ENCODE peak calls at places on chromosomes 4 and X, in nine cellular contexts. W is cardiac fibroblast, G is substantia nigra, J is esophagus muscularis mucosa, K is NCI-H510A, L is putamen, Z is NCI-H2029 treated with DMSO at 0.1 percent for 48 hours, C is right lobe of liver, X is NCI-H187 treated with DMSO at 0.1 percent for 48 hours. B is an unnamed sample.

GRCh38 chr4:72709475-72709874 is 140.5 kb upstream of the ADAMTS3 start:
- DNase-seq in W (no peak), G (no peak), J (no peak), K (no peak), L (no peak), Z (no peak), C (no peak), X (no peak), B (no peak)

GRCh38 chr4:173448919-173449641 is 50.2 kb upstream of the SCRG1 start:
- DNase-seq in W (no peak), G (no peak), J (no peak), K (peak; percentile 1), L (peak; percentile 13), Z (peak; percentile 65), C (no peak), X (peak; percentile 67), B (no peak)

GRCh38 chr4:55253911-55254593 is 92.0 kb upstream of the SRD5A3 start:
- DNase-seq in W (no peak), G (no peak), J (no peak), K (no peak), L (no peak), Z (no peak), C (no peak), X (no peak), B (no peak)

GRCh38 chr4:52202251-52202779 is 151.2 kb downstream of the SPATA18 start:
- DNase-seq in W (no peak), G (no peak), J (no peak), K (no peak), L (no peak), Z (no peak), C (no peak), X (no peak), B (no peak)

GRCh38 chrX:44382871-44383270 is 39.4 kb upstream of the EFHC2 start:
- DNase-seq in W (no peak), G (no peak), J (no peak), K (no peak), L (no peak), Z (no peak), C (no peak), X (no peak), B (no peak)

GRCh38 chrX:120213438-120214265 is 37.0 kb upstream of the ZBTB33 start:
- DNase-seq in W (peak; percentile 67), G (peak; percentile 19), J (no peak), K (peak; percentile 20), L (peak; percentile 17), Z (peak; percentile 28), C (no peak), X (peak; percentile 0), B (peak; percentile 43)

GRCh38 chrX:72142094-72142843 is 10.6 kb upstream of the RTL5 start:
- DNase-seq in W (no peak), G (no peak), J (no peak), K (peak; percentile 84), L (no peak), Z (peak; percentile 3), C (no peak), X (peak; percentile 91), B (peak; percentile 11)

GRCh38 chr4:48748949-48749596 is 31.0 kb downstream of the FRYL start:
- DNase-seq in W (peak; percentile 71), G (no peak), J (no peak), K (no peak), L (no peak), Z (no peak), C (no peak), X (no peak), B (no peak)

GRCh38 chr4:73408181-73408867 is 4.2 kb downstream of the ALB start:
- DNase-seq in W (no peak), G (no peak), J (no peak), K (no peak), L (no peak), Z (no peak), C (no peak), X (no peak), B (no peak)

GRCh38 chr4:135411251-135411650 is 1209.7 kb upstream of the PABPC4L start:
- DNase-seq in W (no peak), G (no peak), J (no peak), K (no peak), L (no peak), Z (no peak), C (no peak), X (no peak), B (peak; percentile 2)

GRCh38 chr4:3481113-3481531 is 18.0 kb downstream of the DOK7 start:
- DNase-seq in W (no peak), G (no peak), J (no peak), K (no peak), L (no peak), Z (no peak), C (no peak), X (peak; percentile 58), B (peak; percentile 55)

GRCh38 chr4:163048447-163048846 is 118.2 kb downstream of the NAF1 start:
- DNase-seq in W (peak; percentile 52), G (no peak), J (no peak), K (no peak), L (no peak), Z (no peak), C (peak; percentile 25), X (no peak), B (peak; percentile 21)

GRCh38 chr4:184262901-184263300 is 45.2 kb upstream of the ENPP6 start:
- DNase-seq in W (peak; percentile 52), G (no peak), J (peak; percentile 45), K (no peak), L (no peak), Z (no peak), C (no peak), X (no peak), B (peak; percentile 43)

GRCh38 chr4:108172231-108172779 is 3.6 kb upstream of the LEF1 start:
- DNase-seq in W (peak; percentile 3), G (no peak), J (no peak), K (no peak), L (no peak), Z (no peak), C (peak; percentile 18), X (no peak), B (peak; percentile 25)

GRCh38 chr4:73133784-73134183 is 64.3 kb upstream of the COX18 start:
- DNase-seq in W (no peak), G (no peak), J (no peak), K (no peak), L (no peak), Z (no peak), C (no peak), X (no peak), B (no peak)